ENCODE peak calls at places on chromosomes 1 and 21, in four cellular contexts. Q is A549, T is K562, S is HepG2. M is an unnamed sample.

GRCh38 chr1:202152399-202152798 is 7.9 kb upstream of the ARL8A start:
- DNase-seq in Q (no peak), T (no peak), S (no peak), M (no peak)

GRCh38 chr21:14670409-14670808 is 124.3 kb upstream of the SAMSN1 start:
- DNase-seq in S (no peak), T (no peak), Q (no peak), M (no peak)

GRCh38 chr1:204782118-204782700 is 88.5 kb upstream of the NFASC start:
- DNase-seq in S (no peak), T (no peak), Q (no peak), M (peak)

GRCh38 chr1:98914547-98914946 is 90.1 kb downstream of the PLPPR5 start:
- DNase-seq in S (no peak), Q (no peak), T (no peak), M (peak)

GRCh38 chr21:26969971-26970725 is 3.3 kb upstream of the ADAMTS5 start:
- DNase-seq in Q (no peak), S (no peak), T (no peak), M (peak)

GRCh38 chr1:23698466-23698865 is 6.9 kb downstream of the RPL11 start:
- DNase-seq in Q (no peak), S (no peak), T (no peak), M (no peak)

GRCh38 chr1:205662135-205662725 is 18.1 kb downstream of the SLC45A3 start:
- DNase-seq in T (no peak), S (no peak), Q (no peak), M (no peak)

GRCh38 chr1:165592945-165593823 is 37.9 kb upstream of the MGST3 start:
- DNase-seq in T (peak), Q (peak), S (peak), M (peak)

GRCh38 chr1:27299385-27300252 is 22.3 kb upstream of the TMEM222 start:
- DNase-seq in Q (no peak), T (no peak), S (peak), M (peak)

GRCh38 chr1:2044510-2045319 is 5.5 kb upstream of the PRKCZ start:
- DNase-seq in Q (peak), T (peak), S (peak), M (peak)

GRCh38 chr1:93434088-93434487 is 13.8 kb upstream of the FNBP1L start:
- DNase-seq in S (no peak), T (no peak), Q (no peak), M (no peak)

GRCh38 chr21:29133241-29133640 is 2.8 kb downstream of the MAP3K7CL start:
- DNase-seq in S (no peak), T (no peak), Q (no peak), M (no peak)

GRCh38 chr1:82161651-82162238 is 361.0 kb downstream of the ADGRL2 start:
- DNase-seq in S (no peak), Q (no peak), T (no peak), M (no peak)

GRCh38 chr1:78652019-78652560 is 2.5 kb downstream of the IFI44 start:
- DNase-seq in T (no peak), S (no peak), Q (no peak), M (no peak)

GRCh38 chr1:76939107-76939816 is 72.0 kb downstream of the ST6GALNAC5 start:
- DNase-seq in S (no peak), Q (no peak), T (no peak), M (peak)

GRCh38 chr1:89724369-89725015 is 91.6 kb downstream of the LRRC8C start:
- DNase-seq in S (no peak), Q (no peak), T (no peak), M (peak)

GRCh38 chr1:160884091-160884490 is 889 bp downstream of the ITLN1 start:
- DNase-seq in S (no peak), Q (no peak), T (no peak), M (no peak)

GRCh38 chr1:91791103-91791502 is 94.8 kb downstream of the TGFBR3 start:
- DNase-seq in T (peak), S (peak), Q (no peak), M (no peak)

GRCh38 chr1:159752135-159752580 is 28.6 kb upstream of the DUSP23 start:
- DNase-seq in Q (no peak), S (peak), T (no peak), M (peak)

GRCh38 chr1:19262047-19262446 is 10.4 kb downstream of the MRTO4 start:
- DNase-seq in T (no peak), Q (no peak), S (no peak), M (no peak)

GRCh38 chr1:244353572-244354091 is 98.1 kb downstream of the ADSS2 start:
- DNase-seq in T (peak), Q (peak), S (peak), M (peak)
- TF ChIP-seq CEBPB in T (no peak), Q (no peak), S (no peak), M (peak)

DNA sequence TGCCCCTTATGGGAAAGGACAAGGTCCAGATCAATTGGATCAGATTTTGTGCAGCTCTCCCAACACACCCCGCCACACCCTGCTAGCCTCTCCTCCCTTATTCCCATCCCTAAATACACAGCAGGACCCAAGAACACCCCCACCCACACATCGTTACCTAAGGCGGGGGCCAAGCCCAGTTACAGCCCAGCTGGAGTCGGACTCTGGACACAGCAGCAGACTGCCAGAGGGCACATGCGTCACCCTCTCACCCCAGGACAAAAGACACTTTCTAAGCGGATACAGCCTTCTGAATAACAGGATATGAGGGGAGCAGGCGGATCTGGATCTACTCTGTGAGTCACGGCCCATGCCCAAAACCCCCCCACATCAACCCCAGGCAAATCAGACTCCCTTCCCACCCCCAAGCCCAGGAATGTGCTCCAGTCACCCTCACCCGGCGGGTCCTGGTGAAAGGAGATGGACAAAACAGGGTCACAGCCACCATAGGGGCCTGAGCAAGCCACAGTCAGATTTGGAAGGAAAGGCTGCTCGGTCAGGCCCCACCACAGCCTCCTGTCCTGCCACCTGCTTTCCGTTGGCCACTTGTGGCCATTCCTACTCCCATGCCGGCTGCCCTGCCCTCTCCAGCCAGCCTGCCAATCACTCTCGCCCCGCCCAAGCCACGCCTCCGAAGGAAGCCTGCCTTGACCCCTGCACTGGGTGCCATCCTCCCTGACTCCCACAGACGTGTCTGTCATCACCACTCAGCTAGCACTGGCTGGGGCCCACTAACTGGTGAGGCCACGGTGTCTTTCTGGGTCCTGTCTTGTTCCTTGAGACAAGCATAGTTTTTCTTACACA is 4.0 kb downstream of the S100A16 start:
- DNase-seq in T (peak), S (peak), Q (peak), M (peak)
- TF ChIP-seq MAZ in T (no peak), S (peak), Q (no peak), M (peak)

GRCh38 chr1:29379438-29380073 is 143.2 kb downstream of the PTPRU start:
- DNase-seq in T (peak), Q (no peak), S (peak), M (peak)
- TF ChIP-seq CEBPB in T (no peak), Q (no peak), S (no peak), M (no peak)

GRCh38 chr1:56137829-56138505 is 441.4 kb downstream of the PLPP3 start:
- DNase-seq in S (no peak), Q (no peak), T (no peak), M (peak)
- TF ChIP-seq MAZ in S (no peak), Q (no peak), T (no peak), M (no peak)

M was measured in IMR-90.